ENCODE peak calls at places on chromosomes 6 and 20, in eight cellular contexts. One of them, this sample, is unnamed.

GRCh38 chr6:23269436-23269835 is 700.1 kb downstream of the HDGFL1 start:
- DNase-seq in GM19239: no peak
- DNase-seq in posterior cingulate gyrus: no peak
- DNase-seq in AG04449: no peak
- DNase-seq in RWPE1: no peak
- DNase-seq in ACHN: no peak
- DNase-seq in ecto neural progenitor cell: no peak
- DNase-seq in NCI-H1092: no peak
- DNase-seq in this sample: no peak

GRCh38 chr6:148972481-148972880 is 225.7 kb downstream of the UST start:
- DNase-seq in ecto neural progenitor cell: peak
- DNase-seq in ACHN: no peak
- DNase-seq in GM19239: no peak
- DNase-seq in RWPE1: peak
- DNase-seq in AG04449: no peak
- DNase-seq in posterior cingulate gyrus: no peak
- DNase-seq in NCI-H1092: peak
- DNase-seq in this sample: no peak

GRCh38 chr6:101931766-101932165 is 538.3 kb downstream of the GRIK2 start:
- DNase-seq in posterior cingulate gyrus: no peak
- DNase-seq in NCI-H1092: no peak
- DNase-seq in GM19239: no peak
- DNase-seq in ACHN: no peak
- DNase-seq in RWPE1: peak
- DNase-seq in ecto neural progenitor cell: no peak
- DNase-seq in AG04449: no peak
- DNase-seq in this sample: no peak

GRCh38 chr20:20130399-20130798 is 78.1 kb downstream of the CFAP61 start:
- DNase-seq in posterior cingulate gyrus: no peak
- DNase-seq in RWPE1: no peak
- DNase-seq in GM19239: no peak
- DNase-seq in NCI-H1092: peak
- DNase-seq in ecto neural progenitor cell: no peak
- DNase-seq in AG04449: no peak
- DNase-seq in ACHN: peak
- DNase-seq in this sample: no peak

GRCh38 chr20:53748821-53749402 is 155.3 kb upstream of the ZNF217 start:
- DNase-seq in RWPE1: no peak
- DNase-seq in ecto neural progenitor cell: no peak
- DNase-seq in posterior cingulate gyrus: no peak
- DNase-seq in ACHN: peak
- DNase-seq in GM19239: no peak
- DNase-seq in NCI-H1092: no peak
- DNase-seq in AG04449: no peak
- DNase-seq in this sample: no peak

GRCh38 chr20:36084897-36085617 is 69.5 kb upstream of the EPB41L1 start:
- DNase-seq in ecto neural progenitor cell: no peak
- DNase-seq in RWPE1: peak
- DNase-seq in posterior cingulate gyrus: no peak
- DNase-seq in NCI-H1092: no peak
- DNase-seq in ACHN: peak
- DNase-seq in AG04449: no peak
- DNase-seq in GM19239: no peak
- DNase-seq in this sample: no peak

GRCh38 chr20:6038256-6038655 is 15.6 kb downstream of the LRRN4 start:
- DNase-seq in ecto neural progenitor cell: peak
- DNase-seq in RWPE1: no peak
- DNase-seq in posterior cingulate gyrus: no peak
- DNase-seq in NCI-H1092: no peak
- DNase-seq in GM19239: no peak
- DNase-seq in ACHN: no peak
- DNase-seq in AG04449: no peak
- DNase-seq in this sample: peak

GRCh38 chr20:37886851-37887297 is 16.1 kb upstream of the VSTM2L start:
- DNase-seq in posterior cingulate gyrus: no peak
- DNase-seq in AG04449: no peak
- DNase-seq in GM19239: no peak
- DNase-seq in ecto neural progenitor cell: no peak
- DNase-seq in ACHN: peak
- DNase-seq in NCI-H1092: no peak
- DNase-seq in RWPE1: no peak
- DNase-seq in this sample: no peak

GRCh38 chr20:1353956-1354355 is 25.0 kb upstream of the SDCBP2 start:
- DNase-seq in ecto neural progenitor cell: no peak
- DNase-seq in ACHN: no peak
- DNase-seq in GM19239: no peak
- DNase-seq in posterior cingulate gyrus: no peak
- DNase-seq in NCI-H1092: no peak
- DNase-seq in AG04449: no peak
- DNase-seq in RWPE1: no peak
- DNase-seq in this sample: no peak

GRCh38 chr6:71584712-71585436 is 296.3 kb downstream of the OGFRL1 start:
- DNase-seq in AG04449: no peak
- DNase-seq in NCI-H1092: no peak
- DNase-seq in GM19239: no peak
- DNase-seq in RWPE1: no peak
- DNase-seq in posterior cingulate gyrus: no peak
- DNase-seq in ecto neural progenitor cell: no peak
- DNase-seq in ACHN: no peak
- DNase-seq in this sample: no peak

GRCh38 chr6:15431762-15432495 is 186.1 kb downstream of the JARID2 start:
- DNase-seq in posterior cingulate gyrus: no peak
- DNase-seq in ecto neural progenitor cell: no peak
- DNase-seq in NCI-H1092: no peak
- DNase-seq in GM19239: no peak
- DNase-seq in ACHN: no peak
- DNase-seq in RWPE1: no peak
- DNase-seq in AG04449: no peak
- DNase-seq in this sample: no peak

GRCh38 chr6:127206531-127207065 is 60.1 kb upstream of the RNF146 start:
- DNase-seq in RWPE1: no peak
- DNase-seq in ACHN: no peak
- DNase-seq in posterior cingulate gyrus: no peak
- DNase-seq in GM19239: no peak
- DNase-seq in ecto neural progenitor cell: no peak
- DNase-seq in AG04449: no peak
- DNase-seq in NCI-H1092: no peak
- DNase-seq in this sample: no peak

GRCh38 chr6:1202201-1202600 is 109.7 kb upstream of the FOXQ1 start:
- DNase-seq in NCI-H1092: no peak
- DNase-seq in GM19239: no peak
- DNase-seq in AG04449: no peak
- DNase-seq in posterior cingulate gyrus: no peak
- DNase-seq in ACHN: no peak
- DNase-seq in RWPE1: no peak
- DNase-seq in ecto neural progenitor cell: no peak
- DNase-seq in this sample: no peak

GRCh38 chr6:39791850-39792500 is at the start of gene DAAM2:
- DNase-seq in RWPE1: no peak
- DNase-seq in posterior cingulate gyrus: no peak
- DNase-seq in AG04449: no peak
- DNase-seq in ACHN: no peak
- DNase-seq in GM19239: no peak
- DNase-seq in ecto neural progenitor cell: peak
- DNase-seq in NCI-H1092: no peak
- DNase-seq in this sample: peak

GRCh38 chr6:6699741-6700367 is 111.3 kb downstream of the LY86 start:
- DNase-seq in AG04449: peak
- DNase-seq in NCI-H1092: peak
- DNase-seq in GM19239: no peak
- DNase-seq in ACHN: peak
- DNase-seq in posterior cingulate gyrus: peak
- DNase-seq in RWPE1: peak
- DNase-seq in ecto neural progenitor cell: no peak
- DNase-seq in this sample: peak

GRCh38 chr6:68778356-68779020 is 143.4 kb downstream of the ADGRB3 start:
- DNase-seq in RWPE1: peak
- DNase-seq in NCI-H1092: peak
- DNase-seq in ACHN: peak
- DNase-seq in AG04449: no peak
- DNase-seq in GM19239: no peak
- DNase-seq in posterior cingulate gyrus: peak
- DNase-seq in ecto neural progenitor cell: peak
- DNase-seq in this sample: peak

GRCh38 chr20:61799394-61799923 is 266.2 kb downstream of the TAF4 start:
- DNase-seq in AG04449: no peak
- DNase-seq in ecto neural progenitor cell: no peak
- DNase-seq in posterior cingulate gyrus: no peak
- DNase-seq in GM19239: no peak
- DNase-seq in ACHN: no peak
- DNase-seq in RWPE1: no peak
- DNase-seq in NCI-H1092: no peak
- DNase-seq in this sample: no peak

GRCh38 chr6:117503211-117503610 is 20.7 kb downstream of the DCBLD1 start:
- DNase-seq in ecto neural progenitor cell: no peak
- DNase-seq in posterior cingulate gyrus: no peak
- DNase-seq in RWPE1: no peak
- DNase-seq in NCI-H1092: no peak
- DNase-seq in ACHN: no peak
- DNase-seq in AG04449: no peak
- DNase-seq in GM19239: no peak
- DNase-seq in this sample: no peak

GRCh38 chr6:106118835-106119443 is 32.8 kb downstream of the PRDM1 start:
- DNase-seq in NCI-H1092: no peak
- DNase-seq in posterior cingulate gyrus: no peak
- DNase-seq in ACHN: no peak
- DNase-seq in RWPE1: no peak
- DNase-seq in AG04449: no peak
- DNase-seq in GM19239: no peak
- DNase-seq in ecto neural progenitor cell: no peak
- DNase-seq in this sample: no peak

GRCh38 chr20:15740046-15740775 is 833.0 kb downstream of the KIF16B start:
- DNase-seq in ACHN: no peak
- DNase-seq in posterior cingulate gyrus: no peak
- DNase-seq in RWPE1: peak
- DNase-seq in ecto neural progenitor cell: no peak
- DNase-seq in AG04449: no peak
- DNase-seq in GM19239: no peak
- DNase-seq in NCI-H1092: no peak
- DNase-seq in this sample: no peak

GRCh38 chr6:4581468-4582420 is 194.5 kb upstream of the CDYL start:
- DNase-seq in ACHN: peak
- DNase-seq in AG04449: peak
- DNase-seq in posterior cingulate gyrus: no peak
- DNase-seq in GM19239: no peak
- DNase-seq in RWPE1: no peak
- DNase-seq in ecto neural progenitor cell: no peak
- DNase-seq in NCI-H1092: no peak
- DNase-seq in this sample: no peak

GRCh38 chr6:160971151-160971550 is 20.4 kb upstream of the MAP3K4 start:
- DNase-seq in ACHN: no peak
- DNase-seq in AG04449: no peak
- DNase-seq in ecto neural progenitor cell: no peak
- DNase-seq in GM19239: no peak
- DNase-seq in RWPE1: no peak
- DNase-seq in posterior cingulate gyrus: no peak
- DNase-seq in NCI-H1092: no peak
- DNase-seq in this sample: no peak

GRCh38 chr6:54014440-54014839 is 96.8 kb upstream of the MLIP start:
- DNase-seq in AG04449: no peak
- DNase-seq in ecto neural progenitor cell: no peak
- DNase-seq in posterior cingulate gyrus: no peak
- DNase-seq in ACHN: no peak
- DNase-seq in RWPE1: no peak
- DNase-seq in GM19239: no peak
- DNase-seq in NCI-H1092: no peak
- DNase-seq in this sample: no peak

GRCh38 chr6:158818008-158818579 is 1.1 kb downstream of the EZR start:
- DNase-seq in ecto neural progenitor cell: peak
- DNase-seq in posterior cingulate gyrus: no peak
- DNase-seq in ACHN: peak
- DNase-seq in GM19239: no peak
- DNase-seq in RWPE1: peak
- DNase-seq in NCI-H1092: peak
- DNase-seq in AG04449: no peak
- DNase-seq in this sample: peak

GRCh38 chr6:17179246-17180073 is 77.6 kb downstream of the STMND1 start:
- DNase-seq in NCI-H1092: no peak
- DNase-seq in RWPE1: peak
- DNase-seq in ACHN: no peak
- DNase-seq in posterior cingulate gyrus: no peak
- DNase-seq in AG04449: no peak
- DNase-seq in GM19239: no peak
- DNase-seq in ecto neural progenitor cell: no peak
- DNase-seq in this sample: no peak

GRCh38 chr20:58950603-58951002 is 30.5 kb upstream of the NELFCD start:
- DNase-seq in ACHN: no peak
- DNase-seq in GM19239: no peak
- DNase-seq in ecto neural progenitor cell: no peak
- DNase-seq in RWPE1: no peak
- DNase-seq in AG04449: no peak
- DNase-seq in posterior cingulate gyrus: no peak
- DNase-seq in NCI-H1092: no peak
- DNase-seq in this sample: no peak

GRCh38 chr6:133337312-133337711 is 96.2 kb downstream of the EYA4 start:
- DNase-seq in ecto neural progenitor cell: no peak
- DNase-seq in AG04449: no peak
- DNase-seq in GM19239: no peak
- DNase-seq in ACHN: no peak
- DNase-seq in posterior cingulate gyrus: no peak
- DNase-seq in RWPE1: no peak
- DNase-seq in NCI-H1092: no peak
- DNase-seq in this sample: no peak

GRCh38 chr6:19210849-19211590 is 626.1 kb upstream of the ID4 start:
- DNase-seq in NCI-H1092: no peak
- DNase-seq in AG04449: no peak
- DNase-seq in posterior cingulate gyrus: peak
- DNase-seq in ecto neural progenitor cell: peak
- DNase-seq in ACHN: peak
- DNase-seq in GM19239: no peak
- DNase-seq in RWPE1: no peak
- DNase-seq in this sample: no peak

GRCh38 chr20:19000071-19000470 is 186.5 kb downstream of the SCP2D1 start:
- DNase-seq in GM19239: no peak
- DNase-seq in NCI-H1092: no peak
- DNase-seq in ACHN: no peak
- DNase-seq in RWPE1: no peak
- DNase-seq in ecto neural progenitor cell: no peak
- DNase-seq in posterior cingulate gyrus: no peak
- DNase-seq in AG04449: no peak
- DNase-seq in this sample: no peak

GRCh38 chr20:44461803-44462174 is 13.9 kb upstream of the TTPAL start:
- DNase-seq in posterior cingulate gyrus: no peak
- DNase-seq in AG04449: no peak
- DNase-seq in ACHN: no peak
- DNase-seq in RWPE1: no peak
- DNase-seq in NCI-H1092: no peak
- DNase-seq in GM19239: no peak
- DNase-seq in ecto neural progenitor cell: no peak
- DNase-seq in this sample: no peak

GRCh38 chr6:166496460-166496859 is 90.0 kb downstream of the RAMACL start:
- DNase-seq in ecto neural progenitor cell: no peak
- DNase-seq in posterior cingulate gyrus: no peak
- DNase-seq in ACHN: no peak
- DNase-seq in RWPE1: no peak
- DNase-seq in AG04449: no peak
- DNase-seq in NCI-H1092: no peak
- DNase-seq in GM19239: no peak
- DNase-seq in this sample: no peak

GRCh38 chr6:157599191-157599590 is 218.2 kb downstream of the ZDHHC14 start:
- DNase-seq in AG04449: no peak
- DNase-seq in RWPE1: no peak
- DNase-seq in posterior cingulate gyrus: no peak
- DNase-seq in NCI-H1092: no peak
- DNase-seq in ACHN: no peak
- DNase-seq in GM19239: no peak
- DNase-seq in ecto neural progenitor cell: no peak
- DNase-seq in this sample: no peak

GRCh38 chr20:59940129-59940955 is at the start of the genes FAM217B and PPP1R3D:
- DNase-seq in ACHN: peak
- DNase-seq in posterior cingulate gyrus: peak
- DNase-seq in RWPE1: peak
- DNase-seq in ecto neural progenitor cell: peak
- DNase-seq in NCI-H1092: peak
- DNase-seq in AG04449: peak
- DNase-seq in GM19239: peak
- DNase-seq in this sample: peak

GRCh38 chr6:154138806-154139205 is 99.8 kb downstream of the OPRM1 start:
- DNase-seq in ACHN: no peak
- DNase-seq in NCI-H1092: no peak
- DNase-seq in ecto neural progenitor cell: no peak
- DNase-seq in posterior cingulate gyrus: no peak
- DNase-seq in GM19239: no peak
- DNase-seq in RWPE1: peak
- DNase-seq in AG04449: no peak
- DNase-seq in this sample: no peak